ENCODE peak calls at places on chromosomes 16 and 17, in ten cellular contexts. C is heart right ventricle; E is CD4-positive, alpha-beta T cell; F is substantia nigra; A is fibroblast of lung; I is heart left ventricle; M is cardiac muscle cell; B is colonic mucosa; W is PC-9; R is thyroid gland. V is an unnamed sample.

GRCh38 chr16:11893571-11893970 is 22.2 kb downstream of the GSPT1 start:
- DNase-seq in W (no peak), F (no peak), B (no peak), E (no peak), I (no peak), M (no peak), R (no peak), A (no peak), C (no peak), V (no peak)

GRCh38 chr17:386145-386876 is 33.7 kb upstream of the RPH3AL start:
- DNase-seq in W (peak; percentile 90), E (peak; percentile 66), R (peak; percentile 79), A (peak; percentile 23), M (peak; percentile 86), F (peak; percentile 64), C (peak; percentile 88), B (peak; percentile 89), I (peak; percentile 83), V (peak; percentile 98)

GRCh38 chr17:28476076-28476475 is 2.6 kb downstream of the SLC13A2 start:
- DNase-seq in E (no peak), R (no peak), W (no peak), M (no peak), C (no peak), I (no peak), F (no peak), A (no peak), B (no peak), V (no peak)

GRCh38 chr17:71115669-71115972 is 946.3 kb downstream of the KCNJ2 start:
- DNase-seq in R (no peak), C (no peak), E (no peak), M (no peak), F (no peak), I (no peak), W (no peak), A (no peak), B (no peak), V (no peak)

GRCh38 chr17:19676901-19677300 is 28.4 kb downstream of the ALDH3A2 start:
- DNase-seq in E (no peak), B (no peak), W (peak; percentile 47), I (no peak), C (no peak), M (no peak), F (no peak), R (peak; percentile 75), A (no peak), V (no peak)

GRCh38 chr16:78448658-78449327 is 349.3 kb downstream of the WWOX start:
- DNase-seq in B (no peak), F (no peak), E (no peak), A (no peak), M (no peak), R (no peak), I (no peak), C (no peak), W (no peak), V (no peak)

GRCh38 chr17:43832168-43832975 is 574 bp downstream of the MPP3 start:
- DNase-seq in W (peak; percentile 57), M (peak; percentile 54), B (peak; percentile 55), R (peak; percentile 52), I (peak; percentile 70), C (peak; percentile 71), F (peak; percentile 24), E (no peak), A (peak; percentile 82), V (peak; percentile 82)

GRCh38 chr17:19409509-19409908 is 1.5 kb upstream of the RNF112 start:
- DNase-seq in I (no peak), A (peak; percentile 90), F (no peak), E (no peak), W (no peak), C (no peak), M (no peak), R (no peak), B (no peak), V (no peak)

GRCh38 chr16:23803591-23804123 is 32.1 kb upstream of the PRKCB start:
- DNase-seq in C (peak; percentile 27), E (peak; percentile 64), A (peak; percentile 6), R (peak; percentile 12), F (peak; percentile 22), B (peak; percentile 73), W (peak; percentile 30), M (peak; percentile 45), I (peak; percentile 40), V (no peak)

GRCh38 chr16:50521246-50521900 is 26.8 kb upstream of the NKD1 start:
- DNase-seq in B (no peak), R (no peak), C (no peak), M (no peak), W (no peak), F (no peak), I (no peak), A (no peak), E (no peak), V (no peak)

GRCh38 chr16:81745704-81746558 is 33.2 kb upstream of the PLCG2 start:
- DNase-seq in M (peak; percentile 72), C (peak; percentile 71), W (peak; percentile 58), R (peak; percentile 63), B (peak; percentile 78), I (peak; percentile 75), E (peak; percentile 63), F (peak; percentile 51), A (peak; percentile 46), V (peak; percentile 71)

GRCh38 chr16:21023509-21024202 is 123.1 kb downstream of the LYRM1 start:
- DNase-seq in B (peak; percentile 24), W (no peak), M (no peak), F (no peak), I (peak; percentile 64), C (peak; percentile 24), E (no peak), R (no peak), A (no peak), V (no peak)

GRCh38 chr16:85172465-85173071 is 60.3 kb upstream of the CIBAR2 start:
- DNase-seq in R (peak; percentile 52), A (peak; percentile 41), M (peak; percentile 60), F (no peak), C (peak; percentile 47), W (peak; percentile 52), E (no peak), B (peak; percentile 37), I (peak; percentile 67), V (peak; percentile 68)

GRCh38 chr16:30837904-30838303 is 50.9 kb upstream of the ZNF629 start:
- DNase-seq in B (no peak), E (no peak), M (no peak), W (peak; percentile 60), C (no peak), F (no peak), I (no peak), R (no peak), A (peak; percentile 33), V (no peak)

GRCh38 chr17:48037036-48037881 is at the start of gene COPZ2:
- DNase-seq in I (peak; percentile 78), E (peak; percentile 49), A (peak; percentile 48), F (peak; percentile 11), R (peak; percentile 84), B (peak; percentile 53), C (peak; percentile 75), W (no peak), M (peak; percentile 57), V (peak; percentile 68)

GRCh38 chr16:47705268-47705667 is 244.1 kb downstream of the PHKB start:
- DNase-seq in E (no peak), A (no peak), R (no peak), I (no peak), M (no peak), W (no peak), C (no peak), B (no peak), F (no peak), V (no peak)

GRCh38 chr17:31433091-31433790 is 41.8 kb downstream of the RAB11FIP4 start:
- DNase-seq in E (peak; percentile 32), R (no peak), M (no peak), W (no peak), F (no peak), I (no peak), C (no peak), A (no peak), B (no peak), V (no peak)

GRCh38 chr16:58440094-58440493 is 47.8 kb downstream of the GINS3 start:
- DNase-seq in R (no peak), A (no peak), W (no peak), C (no peak), E (no peak), I (no peak), F (no peak), M (no peak), B (no peak), V (no peak)

GRCh38 chr17:3539881-3540540 is 17.6 kb downstream of the TRPV3 start:
- DNase-seq in R (no peak), M (no peak), E (no peak), F (no peak), B (no peak), W (no peak), I (no peak), C (no peak), A (no peak), V (no peak)
- H3K27ac ChIP-seq in R (no peak overlapping the region), M (no peak overlapping the region), E (no peak overlapping the region), F (no peak overlapping the region), B (no peak overlapping the region), W (no peak overlapping the region), I (no peak overlapping the region), C (no peak overlapping the region), A (no peak overlapping the region), V (no peak overlapping the region)

GRCh38 chr17:75845058-75845711 is 981 bp upstream of the UNC13D start:
- DNase-seq in B (peak; percentile 90), F (peak; percentile 70), M (peak; percentile 84), A (peak; percentile 56), W (peak; percentile 93), C (peak; percentile 86), E (peak; percentile 44), R (peak; percentile 89), I (peak; percentile 92), V (peak; percentile 97)
- H3K27ac ChIP-seq in B (peak overlapping the region; percentile 72), F (peak overlapping the region; percentile 49), M (peak overlapping the region; percentile 59), A (no peak overlapping the region), W (peak overlapping the region; percentile 96), C (peak overlapping the region; percentile 65), E (peak overlapping the region; percentile 95), R (peak overlapping the region; percentile 90), I (peak overlapping the region; percentile 99), V (peak overlapping the region; percentile 89)

DNA sequence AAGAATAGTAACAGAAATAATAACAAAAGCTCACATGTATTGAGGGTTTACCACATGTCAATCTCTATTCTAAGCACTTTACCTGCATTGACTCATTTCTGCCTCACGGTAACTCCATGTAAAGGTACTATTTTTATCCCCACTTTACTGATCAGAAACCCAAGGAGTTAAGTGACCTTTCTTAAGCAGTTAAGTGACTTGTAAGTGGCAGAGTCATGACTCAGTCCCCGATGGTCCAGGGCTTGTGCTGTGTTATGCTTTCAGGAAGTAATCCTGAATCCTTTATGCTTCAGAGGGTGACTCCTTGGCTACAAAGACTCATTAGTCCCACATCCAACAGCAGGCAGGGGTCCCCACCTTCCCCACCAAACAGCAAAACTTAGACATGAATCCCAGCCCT is 66.5 kb downstream of the MRM1 start:
- DNase-seq in I (no peak), R (no peak), M (no peak), W (no peak), E (no peak), F (no peak), B (no peak), C (no peak), A (no peak), V (no peak)
- H3K27ac ChIP-seq in I (no peak overlapping the region), R (no peak overlapping the region), M (no peak overlapping the region), W (no peak overlapping the region), E (no peak overlapping the region), F (no peak overlapping the region), B (no peak overlapping the region), C (no peak overlapping the region), A (no peak overlapping the region), V (no peak overlapping the region)

DNA sequence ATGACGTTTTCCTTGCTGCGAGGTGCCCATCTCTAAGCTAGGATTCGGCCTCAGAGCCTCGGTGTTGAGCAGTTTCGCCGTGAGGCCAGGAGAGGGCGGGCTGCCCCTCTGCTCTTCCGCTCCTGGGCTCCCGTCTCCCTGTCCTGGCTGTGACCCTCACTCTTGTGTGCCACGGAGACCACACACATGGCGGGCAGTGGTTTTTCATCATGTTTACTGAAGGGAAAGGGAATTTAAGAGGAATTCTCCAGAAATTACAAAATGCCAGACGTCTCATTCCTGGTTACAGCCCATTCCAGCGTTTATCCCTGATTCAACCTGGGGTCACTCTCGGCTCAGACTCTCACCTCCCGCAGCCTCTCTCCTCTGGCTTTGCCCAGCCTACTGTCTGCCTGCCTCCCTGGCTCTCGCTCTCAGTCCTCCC is 96.8 kb upstream of the ELAC2 start:
- DNase-seq in B (peak; percentile 19), E (no peak), A (peak; percentile 79), I (peak; percentile 26), W (no peak), R (no peak), M (peak; percentile 76), C (peak; percentile 31), F (no peak), V (peak; percentile 6)
- H3K27ac ChIP-seq in B (no peak overlapping the region), E (no peak overlapping the region), A (no peak overlapping the region), I (no peak overlapping the region), W (no peak overlapping the region), R (no peak overlapping the region), M (no peak overlapping the region), C (no peak overlapping the region), F (no peak overlapping the region), V (no peak overlapping the region)

V was measured in pancreas.